ENCODE peak calls at places on chromosome 9, in seven cellular contexts. N is cardiac muscle cell; C is right atrium auricular region; V is choroid plexus epithelial cell; Z is activated T-helper 9 cell treated with anti-CD3 and anti-CD28 coated beads, Interleukin-2, amount 50 U/mL, for 16 hours; J is hypothalamus; I is right cardiac atrium. M is an unnamed sample.

GRCh38 chr9:27572566-27572917 is 739 bp downstream of the C9orf72 start:
- DNase-seq in C (peak; percentile 84), V (peak; percentile 59), I (no peak), Z (no peak), J (peak; percentile 56), N (peak; percentile 34), M (no peak)

GRCh38 chr9:21160178-21160577 is 6.3 kb downstream of the IFNA21 start:
- DNase-seq in J (no peak), Z (no peak), N (peak; percentile 69), V (peak; percentile 51), C (no peak), I (no peak), M (no peak)

GRCh38 chr9:136926154-136926704 is 18.3 kb downstream of the FBXW5 start:
- DNase-seq in C (no peak), V (peak; percentile 17), Z (no peak), N (no peak), I (no peak), J (no peak), M (no peak)

GRCh38 chr9:135887585-135888050 is 19.7 kb downstream of the CAMSAP1 start:
- DNase-seq in Z (peak; percentile 23), I (no peak), N (no peak), J (no peak), C (no peak), V (no peak), M (peak; percentile 49)

GRCh38 chr9:127285957-127286356 is 21.4 kb downstream of the GARNL3 start:
- DNase-seq in I (no peak), J (no peak), Z (no peak), V (peak; percentile 19), N (peak; percentile 8), C (no peak), M (no peak)

GRCh38 chr9:131622536-131622935 is 77.2 kb downstream of the PRRT1B start:
- DNase-seq in N (no peak), I (no peak), J (no peak), C (no peak), Z (no peak), V (no peak), M (no peak)

GRCh38 chr9:136367296-136368145 is 4.0 kb upstream of the DNLZ start:
- DNase-seq in Z (no peak), N (no peak), I (peak; percentile 62), C (no peak), V (no peak), J (no peak), M (no peak)

GRCh38 chr9:86434039-86434726 is 80.0 kb upstream of the TUT7 start:
- DNase-seq in V (peak; percentile 90), J (no peak), I (no peak), N (peak; percentile 87), C (peak; percentile 74), Z (no peak), M (no peak)

GRCh38 chr9:120708526-120709224 is 5.6 kb downstream of the MEGF9 start:
- DNase-seq in I (no peak), N (peak; percentile 76), J (no peak), C (no peak), Z (no peak), V (no peak), M (no peak)

GRCh38 chr9:132584616-132585560 is 2.5 kb downstream of the BARHL1 start:
- DNase-seq in C (no peak), V (no peak), J (no peak), I (no peak), Z (no peak), N (peak; percentile 42), M (no peak)

GRCh38 chr9:114616684-114617520 is 5.8 kb downstream of the TMEM268 start:
- DNase-seq in N (no peak), J (no peak), C (peak; percentile 68), V (peak; percentile 18), I (peak; percentile 86), Z (no peak), M (no peak)

GRCh38 chr9:101628173-101628572 is 33.4 kb upstream of the PPP3R2 start:
- DNase-seq in C (no peak), J (no peak), V (peak; percentile 10), I (no peak), Z (no peak), N (peak; percentile 1), M (no peak)

GRCh38 chr9:99019523-99020331 is 76.0 kb downstream of the COL15A1 start:
- DNase-seq in Z (no peak), N (peak; percentile 95), J (no peak), V (peak; percentile 98), I (no peak), C (peak; percentile 58), M (no peak)

GRCh38 chr9:106025449-106025848 is 331.1 kb downstream of the TMEM38B start:
- DNase-seq in V (no peak), C (no peak), I (no peak), Z (no peak), N (no peak), J (no peak), M (no peak)

GRCh38 chr9:110125207-110125751 is 82.7 kb downstream of the C9orf152 start:
- DNase-seq in Z (no peak), N (peak; percentile 99), V (peak; percentile 95), C (peak; percentile 96), I (peak; percentile 93), J (no peak), M (no peak)

GRCh38 chr9:124054671-124055212 is 43.2 kb downstream of the LHX2 start:
- DNase-seq in C (no peak), V (peak; percentile 86), Z (no peak), I (no peak), N (peak; percentile 96), J (no peak), M (no peak)

GRCh38 chr9:133998915-133999580 is 6.9 kb upstream of the VAV2 start:
- DNase-seq in I (no peak), N (peak; percentile 41), V (peak; percentile 49), C (no peak), J (no peak), Z (no peak), M (no peak)

GRCh38 chr9:113011911-113012381 is at the start of gene ZNF883:
- DNase-seq in Z (peak; percentile 0), I (peak; percentile 87), J (peak; percentile 19), C (no peak), V (peak; percentile 76), N (peak; percentile 86), M (peak; percentile 3)

GRCh38 chr9:130943780-130944179 is 4.7 kb upstream of the FIBCD1 start:
- DNase-seq in Z (no peak), V (no peak), J (no peak), I (no peak), C (no peak), N (no peak), M (no peak)

GRCh38 chr9:35660966-35661413 is 2.9 kb downstream of the CCDC107 start:
- DNase-seq in N (peak; percentile 42), V (peak; percentile 70), J (no peak), I (no peak), Z (no peak), C (no peak), M (no peak)

GRCh38 chr9:9949948-9950347 is 662.9 kb downstream of the PTPRD start:
- DNase-seq in C (no peak), Z (no peak), J (no peak), V (no peak), N (no peak), I (no peak), M (no peak)

GRCh38 chr9:21556581-21557427 is 74.7 kb upstream of the IFNE start:
- DNase-seq in N (peak; percentile 26), V (no peak), J (no peak), Z (no peak), C (no peak), I (no peak), M (no peak)

GRCh38 chr9:34589656-34590375 is at the start of gene CNTFR:
- DNase-seq in Z (no peak), V (no peak), C (no peak), I (peak; percentile 90), J (peak; percentile 16), N (no peak), M (no peak)

GRCh38 chr9:128258326-128258725 is 17.5 kb downstream of the GOLGA2 start:
- DNase-seq in I (no peak), C (no peak), V (no peak), N (no peak), J (no peak), Z (no peak), M (no peak)

GRCh38 chr9:91374939-91375338 is 13.2 kb upstream of the AUH start:
- DNase-seq in Z (no peak), V (peak; percentile 78), I (no peak), J (no peak), C (no peak), N (peak; percentile 84), M (no peak)

GRCh38 chr9:126721531-126722098 is 83.2 kb upstream of the ZBTB43 start:
- DNase-seq in J (no peak), V (no peak), N (no peak), Z (no peak), I (peak; percentile 57), C (peak; percentile 43), M (no peak)

GRCh38 chr9:137445930-137446431 is 4.8 kb upstream of the ENTPD8 start:
- DNase-seq in V (no peak), I (peak; percentile 55), C (no peak), N (no peak), J (no peak), Z (no peak), M (no peak)

GRCh38 chr9:79279356-79279755 is 292.4 kb upstream of the TLE4 start:
- DNase-seq in N (no peak), V (no peak), I (no peak), C (no peak), J (no peak), Z (no peak), M (no peak)

GRCh38 chr9:111232997-111233790 is 96.8 kb downstream of the OR2K2 start:
- DNase-seq in J (no peak), Z (no peak), I (peak; percentile 64), C (no peak), V (peak; percentile 1), N (peak; percentile 5), M (no peak)

GRCh38 chr9:91301161-91301560 is 60.6 kb downstream of the AUH start:
- DNase-seq in N (peak; percentile 62), J (no peak), I (no peak), Z (no peak), C (no peak), V (peak; percentile 46), M (no peak)

GRCh38 chr9:16625106-16625505 is 245.4 kb downstream of the BNC2 start:
- DNase-seq in Z (no peak), C (no peak), J (no peak), V (no peak), I (no peak), N (no peak), M (no peak)